ENCODE peak calls at places on chromosomes 12 and 14, in four cellular contexts. E is K562, X is HepG2, C is GM12878. N is an unnamed sample.

GRCh38 chr12:68812553-68813241 is 4.7 kb downstream of the MDM2 start:
- DNase-seq in C (no peak), E (no peak), X (no peak), N (no peak)

GRCh38 chr12:8796831-8797626 is 25.4 kb upstream of the A2ML1 start:
- DNase-seq in C (no peak), E (no peak), X (no peak), N (no peak)

GRCh38 chr12:32290411-32290810 is 108.9 kb upstream of the FGD4 start:
- DNase-seq in X (no peak), E (no peak), C (no peak), N (peak)

GRCh38 chr12:97716356-97716755 is 253.8 kb downstream of the RMST start:
- DNase-seq in X (peak), C (no peak), E (no peak), N (peak)

GRCh38 chr14:100059433-100059781 is 5.8 kb upstream of the EVL start:
- DNase-seq in E (no peak), C (no peak), X (no peak), N (no peak)

GRCh38 chr12:2346405-2346804 is 293.6 kb downstream of the CACNA1C start:
- DNase-seq in X (no peak), E (no peak), C (no peak), N (no peak)

GRCh38 chr12:46701356-46701755 is 124.4 kb downstream of the SLC38A4 start:
- DNase-seq in C (no peak), E (no peak), X (no peak), N (no peak)

GRCh38 chr14:59755388-59755787 is 115.2 kb downstream of the RTN1 start:
- DNase-seq in E (no peak), X (no peak), C (no peak), N (no peak)

GRCh38 chr12:83634726-83635267 is 948.1 kb downstream of the TMTC2 start:
- DNase-seq in E (no peak), C (no peak), X (no peak), N (no peak)

GRCh38 chr12:3809357-3810015 is 56.6 kb upstream of the CRACR2A start:
- DNase-seq in E (no peak), X (no peak), C (no peak), N (no peak)
- TF ChIP-seq SMC3 in E (no peak), X (no peak), C (no peak), N (no peak)

DNA sequence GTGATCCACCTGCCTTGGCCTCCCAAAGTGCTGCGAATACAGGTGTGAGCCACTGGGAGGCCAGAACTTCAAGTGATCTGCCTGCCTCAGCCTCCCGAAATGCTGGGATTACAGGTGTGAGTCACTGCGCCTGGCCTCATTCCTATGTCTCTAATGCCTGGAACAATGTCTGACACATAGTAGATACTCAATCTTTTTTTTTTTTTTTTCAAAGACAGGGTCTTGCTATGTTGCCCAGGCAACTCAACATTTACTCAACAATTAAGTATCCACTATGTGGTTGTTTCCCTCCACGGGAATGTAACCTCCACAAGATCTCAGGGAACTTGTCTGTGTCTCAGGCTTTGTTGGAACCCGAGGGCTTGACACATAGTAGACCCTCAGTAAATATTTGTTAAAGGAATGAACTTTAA is 3.1 kb upstream of the TMEM120B start:
- DNase-seq in E (no peak), C (no peak), X (peak), N (no peak)
- TF ChIP-seq HDAC2 in E (no peak), C (no peak), X (no peak), N (no peak)

DNA sequence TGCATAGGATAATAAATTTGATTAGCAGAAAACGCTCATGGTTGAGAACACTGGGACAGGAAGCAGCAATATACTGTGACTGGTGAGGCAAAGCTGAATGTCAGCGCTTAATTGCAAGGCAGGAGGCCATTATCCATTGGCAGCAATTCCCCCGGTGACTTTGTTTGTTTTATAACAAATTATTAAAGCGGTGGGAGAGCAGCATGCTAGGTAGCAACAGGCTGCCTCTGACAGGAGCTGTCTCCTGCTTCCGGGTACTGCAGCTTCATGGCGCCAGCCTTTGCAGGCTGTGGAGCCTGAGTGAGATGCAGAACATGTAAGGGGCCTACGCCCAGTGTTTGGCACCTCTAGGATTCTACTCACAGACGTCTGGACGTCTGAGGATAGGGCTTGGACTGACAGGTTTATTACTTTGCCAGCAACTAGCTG is 82.2 kb upstream of the SSTR1 start:
- DNase-seq in C (no peak), E (no peak), X (no peak), N (no peak)
- TF ChIP-seq KDM1A in C (no peak), E (no peak), X (no peak), N (no peak)

GRCh38 chr12:4119157-4119761 is 154.3 kb upstream of the CCND2 start:
- DNase-seq in X (no peak), E (no peak), C (peak), N (no peak)
- TF ChIP-seq SMC3 in X (no peak), E (no peak), C (peak), N (no peak)

GRCh38 chr14:104276435-104276834 is 138.0 kb downstream of the KIF26A start:
- DNase-seq in E (no peak), C (no peak), X (no peak), N (no peak)

GRCh38 chr14:104280085-104280901 is 141.9 kb downstream of the KIF26A start:
- DNase-seq in C (no peak), E (no peak), X (no peak), N (no peak)

GRCh38 chr14:104280902-104281767 is 142.7 kb downstream of the KIF26A start:
- DNase-seq in X (no peak), E (no peak), C (no peak), N (no peak)

GRCh38 chr14:104277416-104278213 is 139.2 kb downstream of the KIF26A start:
- DNase-seq in E (no peak), C (no peak), X (no peak), N (no peak)

GRCh38 chr14:104278214-104278534 is 139.8 kb downstream of the KIF26A start:
- DNase-seq in X (no peak), C (no peak), E (no peak), N (no peak)
- TF ChIP-seq HDAC2 in X (no peak), C (no peak), E (no peak), N (no peak)

DNA sequence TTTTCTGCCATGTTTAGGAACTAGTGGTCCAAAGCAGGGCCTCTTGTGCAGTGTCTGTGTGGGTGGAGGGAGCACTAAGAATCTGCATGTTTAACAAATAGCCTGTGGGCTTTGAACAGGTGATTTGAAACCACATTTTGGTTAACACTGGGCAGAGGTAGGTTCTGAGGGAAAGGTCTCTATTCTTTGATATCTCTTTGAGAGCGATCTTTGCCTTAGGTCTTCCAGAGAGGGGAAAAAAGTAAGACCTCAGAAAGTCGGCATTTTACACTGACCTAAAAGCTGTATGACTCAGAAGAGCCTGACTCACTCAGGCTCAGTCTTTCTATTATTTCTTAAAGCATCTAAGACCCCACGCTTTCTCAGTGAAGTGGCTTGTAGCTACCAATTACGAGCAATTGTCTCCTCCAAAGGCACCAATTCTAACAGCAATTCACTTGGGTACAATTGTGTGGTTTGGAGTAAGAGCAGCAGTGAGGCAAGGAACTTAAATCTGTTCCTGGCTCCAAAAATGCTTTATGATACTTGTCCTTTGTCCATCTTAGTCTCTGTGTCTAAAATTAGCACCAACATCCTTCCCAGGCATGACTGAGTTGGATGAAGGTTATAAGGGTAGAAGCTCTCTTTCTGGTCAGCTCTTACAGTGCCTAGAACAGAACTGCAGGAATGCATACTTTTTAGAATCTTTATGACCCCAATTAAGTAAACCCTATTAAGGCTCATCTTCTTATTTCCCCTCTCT is 8.8 kb downstream of the EIF2B2 start:
- DNase-seq in X (no peak), E (no peak), C (no peak), N (no peak)
- TF ChIP-seq KDM1A in X (no peak), E (no peak), C (no peak), N (no peak)

DNA sequence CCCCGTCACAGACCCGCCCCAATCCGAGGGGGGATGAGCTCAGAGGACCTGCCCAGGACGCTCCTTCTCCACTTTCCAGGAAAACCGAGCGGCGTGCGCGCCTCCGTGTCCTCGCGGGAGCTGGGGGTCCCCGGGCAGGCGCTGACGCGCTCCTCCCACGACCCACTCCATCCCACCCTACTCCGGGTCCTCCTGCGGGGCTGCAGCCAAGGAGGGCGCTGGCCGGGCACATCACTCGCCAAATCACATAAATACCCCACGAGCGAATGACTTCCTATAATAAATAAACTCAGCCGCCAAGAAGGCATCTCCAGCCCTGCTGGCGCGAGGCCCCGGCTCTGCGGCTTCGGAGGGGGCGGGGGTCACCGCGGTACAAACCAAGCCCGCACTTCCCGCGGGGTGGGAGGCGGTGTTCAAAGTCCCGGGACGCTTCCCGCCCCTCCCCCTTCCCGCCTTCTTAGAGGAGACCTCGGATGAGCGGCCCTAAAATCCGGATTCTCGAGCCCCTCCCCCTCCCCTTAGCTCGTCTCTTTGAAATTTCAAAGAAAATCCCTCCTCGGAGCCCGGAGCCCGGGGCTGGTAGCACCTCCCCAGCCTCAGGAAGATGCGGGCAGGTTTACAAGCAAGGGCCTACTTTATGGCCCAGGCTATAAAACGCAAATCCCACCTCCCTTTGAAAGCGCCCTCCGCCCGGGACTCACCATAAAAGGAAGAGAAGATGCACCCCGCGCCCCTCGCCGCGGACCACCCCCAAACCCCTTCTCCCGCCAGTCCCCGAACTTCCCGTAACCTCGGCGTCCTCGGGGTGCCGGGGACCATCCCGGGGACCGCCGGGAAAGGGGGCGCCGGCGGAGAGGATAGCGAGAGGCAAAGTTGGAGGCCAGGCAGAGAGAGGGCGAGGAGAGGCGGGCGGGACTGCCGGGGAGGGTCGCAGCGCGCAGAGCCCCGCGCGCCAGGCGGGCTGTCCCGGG is 718 bp upstream of the FZD10 start:
- DNase-seq in X (no peak), E (no peak), C (no peak), N (no peak)
- TF ChIP-seq SMC3 in X (no peak), E (no peak), C (no peak), N (no peak)